ENCODE peak calls at places on chromosomes 3 and 15, in nine cellular contexts. M is CD4-positive, alpha-beta T cell; U is endothelial cell; I is thyroid gland; T is WTC11; P is HL-60; B is endodermal cell; O is GM13976; J is AG10803. E is an unnamed sample.

GRCh38 chr15:60526127-60526616 is 47.2 kb upstream of the ICE2 start:
- DNase-seq in T (no peak), B (no peak), P (no peak), O (no peak), U (no peak), J (no peak), M (no peak), I (no peak), E (no peak)

GRCh38 chr15:74277245-74277644 is 41.1 kb downstream of the CCDC33 start:
- DNase-seq in J (no peak), U (no peak), B (no peak), P (no peak), O (no peak), T (no peak), I (no peak), M (no peak), E (peak; percentile 70)

GRCh38 chr15:98824595-98824994 is 176.3 kb downstream of the IGF1R start:
- DNase-seq in T (no peak), B (peak; percentile 20), M (no peak), P (no peak), O (no peak), J (no peak), U (no peak), I (no peak), E (no peak)

GRCh38 chr15:66882251-66883020 is 180.4 kb downstream of the SMAD6 start:
- DNase-seq in U (no peak), M (no peak), P (no peak), O (no peak), B (peak; percentile 54), I (no peak), T (no peak), J (peak; percentile 90), E (no peak)

GRCh38 chr15:90106522-90107117 is 4.4 kb upstream of the IDH2 start:
- DNase-seq in O (no peak), B (no peak), M (no peak), J (peak; percentile 60), U (no peak), T (no peak), I (no peak), P (no peak), E (no peak)

GRCh38 chr3:191065183-191065805 is 133.7 kb upstream of the OSTN start:
- DNase-seq in B (no peak), O (no peak), I (no peak), M (no peak), J (peak; percentile 43), P (no peak), T (no peak), U (no peak), E (no peak)

GRCh38 chr15:88624156-88624970 is 3.2 kb downstream of the AEN start:
- DNase-seq in U (peak; percentile 49), O (peak; percentile 73), T (no peak), P (no peak), B (no peak), J (peak; percentile 38), M (no peak), I (no peak), E (no peak)

GRCh38 chr3:168847293-168847883 is 751.7 kb upstream of the GOLIM4 start:
- DNase-seq in I (peak; percentile 5), T (no peak), U (peak; percentile 14), P (no peak), O (peak; percentile 16), M (no peak), B (no peak), J (peak; percentile 43), E (peak; percentile 19)

GRCh38 chr3:143433787-143434378 is 314.3 kb downstream of the CHST2 start:
- DNase-seq in O (peak; percentile 38), T (peak; percentile 44), I (no peak), B (peak; percentile 65), P (no peak), U (no peak), M (no peak), J (no peak), E (no peak)

GRCh38 chr3:127012091-127012490 is 29.2 kb downstream of the PLXNA1 start:
- DNase-seq in T (no peak), I (no peak), B (no peak), O (no peak), U (no peak), P (no peak), J (peak; percentile 31), M (no peak), E (no peak)

GRCh38 chr3:14767245-14767593 is 51.5 kb upstream of the FGD5 start:
- DNase-seq in T (no peak), O (no peak), M (no peak), U (no peak), P (no peak), J (no peak), I (peak; percentile 65), B (no peak), E (no peak)

GRCh38 chr3:39515681-39516441 is 48.4 kb downstream of the MOBP start:
- DNase-seq in P (no peak), M (no peak), O (no peak), J (no peak), T (no peak), U (no peak), I (no peak), B (peak; percentile 54), E (no peak)
- TF ChIP-seq CTCF in P (no peak), M (no peak), O (no peak), J (no peak), T (no peak), U (no peak), I (no peak), B (peak; percentile 51), E (no peak)

DNA sequence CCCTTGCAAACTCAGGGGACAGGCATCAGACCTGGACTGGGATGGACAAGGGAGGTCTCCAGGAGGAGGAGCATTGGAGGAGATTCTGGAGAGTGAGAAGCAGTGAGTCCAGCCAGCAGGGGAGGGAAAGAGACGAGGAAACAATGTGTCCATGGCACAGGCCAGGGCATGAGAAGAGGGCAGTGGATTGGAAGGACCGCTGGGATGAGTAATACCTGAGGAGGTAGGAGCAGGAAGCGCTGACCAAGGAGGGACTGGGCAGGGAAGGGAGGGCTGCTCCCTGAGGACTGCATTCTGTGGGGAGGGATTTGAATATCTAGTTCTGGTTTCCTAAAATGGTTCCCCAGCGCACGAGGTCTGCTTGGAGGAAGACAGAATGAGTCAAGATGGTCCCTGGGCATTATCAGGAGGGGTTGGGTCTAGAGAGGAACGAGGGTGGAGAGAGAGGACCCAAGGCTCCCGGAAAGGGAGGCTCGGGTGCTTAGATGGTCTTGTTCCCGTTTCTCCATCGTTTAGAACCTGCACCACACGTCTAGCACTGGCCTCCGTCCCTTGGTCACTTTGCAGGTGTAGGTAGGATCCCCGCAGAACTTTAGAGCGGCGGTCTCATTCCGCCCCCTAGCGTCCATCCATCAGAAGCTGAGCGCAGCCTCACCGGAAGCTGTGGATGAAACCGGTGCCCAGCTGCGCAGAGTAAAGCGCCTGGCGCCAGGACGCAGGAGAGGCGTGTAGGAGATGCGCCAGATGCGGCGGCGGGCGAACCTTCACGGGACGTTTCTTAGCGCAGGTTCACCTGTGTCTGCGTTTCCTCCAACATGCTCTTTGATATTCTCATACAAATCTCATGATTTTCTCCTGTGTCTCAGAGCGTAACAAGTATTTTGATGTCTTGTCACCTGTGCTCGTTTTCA is 190.7 kb upstream of the NDN start:
- DNase-seq in M (no peak), B (peak; percentile 92), U (peak; percentile 70), T (peak; percentile 83), O (peak; percentile 22), P (no peak), J (peak; percentile 1), I (peak; percentile 57), E (peak; percentile 85)
- TF ChIP-seq CTCF in M (no peak), B (peak; percentile 83), U (peak; percentile 76), T (peak; percentile 60), O (peak; percentile 12), P (no peak), J (peak; percentile 42), I (peak; percentile 21), E (peak; percentile 96)

GRCh38 chr3:108820586-108820985 is 2.0 kb upstream of the TRAT1 start:
- DNase-seq in P (no peak), T (no peak), I (no peak), M (no peak), B (no peak), O (no peak), U (no peak), J (no peak), E (no peak)

GRCh38 chr3:108822167-108822897 is at the start of gene TRAT1:
- DNase-seq in J (no peak), T (no peak), I (no peak), M (no peak), U (no peak), B (no peak), P (no peak), O (no peak), E (no peak)

DNA sequence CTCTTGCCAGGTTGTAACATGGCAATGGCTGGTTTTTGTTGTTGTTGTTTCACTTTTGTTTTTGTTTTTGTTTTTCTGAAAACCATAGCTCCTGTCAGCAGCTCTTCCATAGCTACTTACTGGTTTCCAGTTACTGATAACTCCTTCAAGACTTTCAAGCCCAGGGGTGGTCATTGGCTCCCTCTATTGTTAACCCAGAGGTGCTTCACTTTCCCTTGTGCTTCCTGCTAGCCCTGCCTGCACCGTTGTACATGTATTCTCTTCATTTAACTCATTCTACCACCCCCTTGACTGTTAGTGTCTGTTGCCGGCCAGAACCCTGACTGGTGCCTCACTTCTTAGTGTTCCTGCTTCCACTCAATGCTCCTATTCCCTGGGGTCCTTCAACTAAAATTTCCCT is 4.2 kb upstream of the TRAT1 start:
- DNase-seq in U (peak; percentile 36), T (peak; percentile 62), I (peak; percentile 3), O (peak; percentile 22), M (peak; percentile 42), B (peak; percentile 82), J (no peak), P (no peak), E (no peak)
- TF ChIP-seq CTCF in U (no peak), T (peak; percentile 25), I (no peak), O (peak; percentile 48), M (peak; percentile 80), B (peak; percentile 85), J (no peak), P (no peak), E (no peak)

GRCh38 chr3:150454622-150455021 is 46.5 kb downstream of the TSC22D2 start:
- DNase-seq in O (no peak), M (no peak), P (no peak), B (no peak), I (no peak), J (no peak), U (no peak), T (no peak), E (no peak)

GRCh38 chr3:150457996-150458395 is 49.9 kb downstream of the TSC22D2 start:
- DNase-seq in I (no peak), M (no peak), O (no peak), P (no peak), T (no peak), U (no peak), B (no peak), J (no peak), E (no peak)

GRCh38 chr3:150453353-150453752 is 45.3 kb downstream of the TSC22D2 start:
- DNase-seq in T (no peak), U (no peak), O (no peak), I (no peak), J (no peak), B (no peak), M (no peak), P (no peak), E (no peak)

GRCh38 chr3:150454085-150454484 is 46.0 kb downstream of the TSC22D2 start:
- DNase-seq in B (no peak), U (no peak), T (no peak), I (no peak), M (no peak), P (no peak), J (no peak), O (no peak), E (no peak)

DNA sequence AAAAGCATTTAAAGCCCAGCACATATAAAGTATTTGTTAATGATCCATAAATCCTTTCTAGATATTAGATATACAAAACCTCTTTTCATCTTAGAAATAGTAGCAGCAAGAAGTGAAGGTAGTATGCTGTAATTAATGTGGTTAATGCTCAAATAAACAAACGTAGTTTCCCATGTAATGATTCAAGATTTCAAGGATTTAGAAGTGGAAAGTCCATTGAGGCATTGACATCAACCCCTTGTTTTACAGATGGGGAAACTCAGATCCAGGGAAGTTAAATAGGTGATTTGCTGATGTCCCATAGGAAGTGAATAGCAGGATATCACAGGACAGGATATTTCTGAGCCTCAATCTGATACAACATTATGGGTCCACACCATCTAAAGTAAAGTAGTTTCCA is 47.2 kb downstream of the TSC22D2 start:
- DNase-seq in T (no peak), B (no peak), P (no peak), U (no peak), I (no peak), O (no peak), J (no peak), M (no peak), E (no peak)
- TF ChIP-seq CTCF in T (no peak), B (no peak), P (no peak), U (no peak), I (no peak), O (no peak), J (no peak), M (no peak), E (no peak)

E was measured in glutamatergic neuron.